ENCODE peak calls at places on chromosomes 6 and 20, in ten cellular contexts. J is A549, D is ovary, A is breast epithelium, Q is tibial nerve, V is upper lobe of left lung, S is HCT116, M is IMR-90, U is transverse colon, C is HepG2. Y is an unnamed sample.

GRCh38 chr20:56974499-56975250 is 291.8 kb downstream of the BMP7 start:
- DNase-seq in J (peak), D (no peak), A (no peak), Q (no peak), V (no peak), S (peak), M (peak), U (peak), C (peak), Y (no peak)

GRCh38 chr6:113411006-113411405 is 446.1 kb upstream of the MARCKS start:
- DNase-seq in J (peak), D (no peak), A (no peak), Q (no peak), V (no peak), S (no peak), M (no peak), U (peak), C (peak), Y (no peak)

GRCh38 chr6:44056392-44057237 is 70.6 kb downstream of the MRPL14 start:
- DNase-seq in J (no peak), D (no peak), A (no peak), Q (no peak), V (no peak), S (no peak), M (peak), U (peak), C (no peak), Y (no peak)

GRCh38 chr6:3618300-3619041 is 133.0 kb downstream of the PXDC1 start:
- DNase-seq in J (no peak), D (no peak), A (no peak), Q (no peak), V (no peak), S (no peak), M (no peak), U (no peak), C (no peak), Y (no peak)

GRCh38 chr6:62009445-62009844 is 276.6 kb downstream of the KHDRBS2 start:
- DNase-seq in J (no peak), D (no peak), A (no peak), Q (no peak), V (no peak), S (no peak), M (no peak), U (no peak), C (no peak), Y (no peak)

GRCh38 chr6:165889636-165890403 is 226.8 kb upstream of the PDE10A start:
- DNase-seq in J (peak), D (no peak), A (no peak), Q (no peak), V (no peak), S (peak), M (peak), U (peak), C (peak), Y (no peak)

GRCh38 chr6:169664227-169664626 is 37.6 kb downstream of the WDR27 start:
- DNase-seq in J (no peak), D (no peak), A (no peak), Q (no peak), V (peak), S (no peak), M (no peak), U (no peak), C (no peak), Y (no peak)

GRCh38 chr20:24164360-24164759 is 175.8 kb upstream of the GGTLC1 start:
- DNase-seq in J (peak), D (no peak), A (no peak), Q (no peak), V (peak), S (no peak), M (no peak), U (no peak), C (peak), Y (no peak)

GRCh38 chr6:12483712-12484111 is 193.6 kb downstream of the EDN1 start:
- DNase-seq in J (peak), D (no peak), A (no peak), Q (no peak), V (no peak), S (peak), M (peak), U (no peak), C (no peak), Y (no peak)

GRCh38 chr20:43583982-43584432 is 6.7 kb upstream of the IFT52 start:
- DNase-seq in J (no peak), D (peak), A (no peak), Q (peak), V (no peak), S (no peak), M (peak), U (peak), C (peak), Y (peak)

DNA sequence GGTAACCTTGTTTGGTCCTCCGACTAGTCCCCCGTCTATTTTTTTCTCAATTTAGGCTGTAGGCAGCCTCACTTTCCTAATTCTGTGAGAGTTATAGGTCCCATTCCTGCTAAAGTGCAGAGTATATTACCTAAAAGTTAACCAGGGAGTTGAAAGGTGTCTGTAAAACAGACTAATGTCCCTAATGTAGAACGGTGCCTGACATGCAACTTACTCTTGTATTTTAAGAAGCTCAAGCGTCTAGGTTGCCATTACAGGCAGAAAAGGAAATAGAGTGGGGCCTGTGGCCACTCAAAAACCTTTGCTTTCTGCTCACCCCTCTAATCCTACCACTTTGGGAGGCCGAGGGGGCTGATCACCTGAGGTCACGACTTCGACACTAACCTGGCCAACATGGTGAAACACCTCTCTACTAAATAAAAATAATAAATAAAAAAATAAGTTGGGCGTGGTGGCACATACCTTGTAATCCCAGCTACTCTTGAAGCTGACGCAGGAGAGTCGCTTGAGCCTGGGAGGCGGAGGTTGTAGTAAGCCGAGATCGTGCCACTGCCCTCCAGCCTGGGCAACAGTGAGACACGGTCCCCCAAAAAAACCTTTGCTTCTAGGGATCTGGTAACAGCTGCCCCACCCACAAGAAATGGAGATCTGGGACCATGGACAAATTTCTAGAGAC is 37.9 kb downstream of the HFE start:
- DNase-seq in J (peak), D (peak), A (no peak), Q (no peak), V (no peak), S (no peak), M (no peak), U (peak), C (no peak), Y (peak)
- TF ChIP-seq POLR2A in J (no peak), D (no peak), A (no peak), Q (no peak), V (no peak), S (no peak), M (no peak), U (no peak), C (no peak), Y (no peak)

DNA sequence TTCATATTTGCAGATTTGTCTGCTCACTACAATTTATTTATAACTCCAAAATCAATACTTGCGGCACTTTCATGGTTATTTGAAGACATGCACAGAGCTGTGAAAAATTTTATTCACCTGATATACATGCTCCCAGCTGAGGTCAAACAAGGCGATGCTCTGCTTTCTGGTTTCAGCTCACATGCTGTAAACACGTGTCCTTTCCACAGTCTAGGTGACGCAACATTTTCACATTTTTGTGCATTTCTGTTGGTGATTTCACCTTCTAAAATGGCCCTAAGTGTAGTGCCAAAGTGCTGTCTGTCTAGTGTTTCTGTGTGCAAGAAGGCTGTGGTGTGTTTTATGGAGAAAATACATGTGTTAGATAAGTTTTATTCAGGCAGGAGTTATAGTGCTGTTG is 650.5 kb downstream of the RNF144B start:
- DNase-seq in J (no peak), D (no peak), A (no peak), Q (no peak), V (no peak), S (no peak), M (no peak), U (no peak), C (no peak), Y (no peak)
- H3K27ac ChIP-seq in J (no peak), D (no peak), A (no peak), Q (no peak), V (no peak), S (no peak), M (no peak), U (no peak), C (no peak), Y (no peak)

DNA sequence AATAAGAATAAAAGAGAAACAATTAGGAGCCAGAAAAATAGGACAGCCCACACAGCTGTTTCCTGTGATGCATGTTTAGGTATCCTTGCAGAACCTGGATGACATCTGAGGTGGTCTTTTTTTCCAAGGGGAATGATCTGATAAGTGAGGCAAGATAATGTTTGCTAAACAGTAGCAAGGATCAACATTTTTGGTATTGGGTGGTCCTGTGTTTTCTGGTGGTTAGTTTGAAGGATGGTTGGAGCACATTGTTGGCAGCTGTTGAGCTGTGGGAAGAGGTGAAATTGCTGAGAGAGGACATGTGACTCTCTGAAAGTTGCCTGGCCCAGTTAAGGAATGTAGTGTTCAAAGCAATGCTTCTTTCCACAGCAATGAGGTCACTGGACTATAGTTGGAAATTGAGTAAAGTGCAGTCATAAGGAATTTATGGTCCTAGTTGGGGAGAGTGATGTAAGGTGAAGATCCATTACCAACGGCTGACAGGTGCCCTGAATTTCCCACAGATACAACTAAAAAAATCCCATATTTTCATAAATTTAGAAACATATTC is 270.2 kb upstream of the IMPG1 start:
- DNase-seq in J (no peak), D (no peak), A (no peak), Q (no peak), V (no peak), S (no peak), M (no peak), U (no peak), C (no peak), Y (no peak)
- TF ChIP-seq CTCF in J (no peak), D (no peak), A (no peak), Q (no peak), V (no peak), S (no peak), M (no peak), U (no peak), C (no peak), Y (no peak)

GRCh38 chr20:5950271-5951031 is at the start of the genes MCM8 and TRMT6:
- DNase-seq in J (peak), D (peak), A (peak), Q (peak), V (peak), S (peak), M (peak), U (peak), C (peak), Y (peak)

GRCh38 chr20:5945963-5946362 is 4.4 kb downstream of the TRMT6 start:
- DNase-seq in J (peak), D (no peak), A (no peak), Q (no peak), V (no peak), S (no peak), M (peak), U (no peak), C (no peak), Y (no peak)

GRCh38 chr20:5947276-5947675 is 3.1 kb downstream of the TRMT6 start:
- DNase-seq in J (no peak), D (no peak), A (no peak), Q (no peak), V (no peak), S (no peak), M (no peak), U (no peak), C (no peak), Y (no peak)

GRCh38 chr20:5949943-5950270 is 426 bp downstream of the TRMT6 start:
- DNase-seq in J (no peak), D (no peak), A (no peak), Q (no peak), V (no peak), S (no peak), M (no peak), U (no peak), C (no peak), Y (no peak)
- TF ChIP-seq POLR2A in J (no peak), D (no peak), A (no peak), Q (no peak), V (no peak), S (no peak), M (no peak), U (no peak), C (no peak), Y (no peak)

GRCh38 chr6:111846511-111847409 is 26.5 kb downstream of the FYN start:
- DNase-seq in J (no peak), D (no peak), A (no peak), Q (no peak), V (no peak), S (no peak), M (no peak), U (no peak), C (no peak), Y (no peak)
- H3K27ac ChIP-seq in J (no peak), D (no peak), A (no peak), Q (no peak), V (peak), S (no peak), M (no peak), U (no peak), C (no peak), Y (no peak)

GRCh38 chr6:35731736-35732532 is 4.9 kb upstream of the ARMC12 start:
- DNase-seq in J (peak), D (peak), A (peak), Q (peak), V (peak), S (no peak), M (peak), U (peak), C (peak), Y (peak)
- TF ChIP-seq CTCF in J (no peak), D (peak), A (peak), Q (peak), V (peak), S (no peak), M (no peak), U (no peak), C (peak), Y (peak)

DNA sequence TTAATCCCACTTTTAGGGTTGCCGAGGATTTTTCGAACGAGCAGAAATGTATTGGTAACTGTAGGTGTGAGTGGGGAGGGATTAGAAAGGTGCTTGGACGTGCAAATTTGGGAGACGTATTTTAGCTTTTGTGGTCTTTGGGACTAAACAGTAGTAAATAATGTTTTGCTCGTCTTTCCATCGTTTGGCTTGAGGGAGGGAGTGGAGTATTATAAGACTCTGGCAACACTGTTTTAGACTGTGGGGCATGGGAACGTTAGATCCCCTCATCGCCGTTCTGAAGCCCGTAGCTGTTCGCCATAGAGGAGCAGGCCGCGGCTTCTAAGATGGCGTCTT is 2.8 kb downstream of the BRD2 start:
- DNase-seq in J (no peak), D (no peak), A (no peak), Q (no peak), V (no peak), S (no peak), M (no peak), U (no peak), C (no peak), Y (no peak)
- TF ChIP-seq POLR2A in J (no peak), D (no peak), A (no peak), Q (no peak), V (peak), S (no peak), M (peak), U (no peak), C (peak), Y (no peak)

GRCh38 chr20:58308290-58308679 is 1.2 kb upstream of the RAB22A start:
- DNase-seq in J (no peak), D (no peak), A (no peak), Q (no peak), V (no peak), S (no peak), M (no peak), U (no peak), C (no peak), Y (no peak)
- H3K27ac ChIP-seq in J (no peak), D (no peak), A (no peak), Q (peak), V (peak), S (no peak), M (no peak), U (peak), C (no peak), Y (peak)

GRCh38 chr6:71386215-71386614 is 97.6 kb downstream of the OGFRL1 start:
- DNase-seq in J (no peak), D (no peak), A (no peak), Q (no peak), V (no peak), S (no peak), M (no peak), U (no peak), C (no peak), Y (no peak)

GRCh38 chr6:71387179-71387578 is 98.6 kb downstream of the OGFRL1 start:
- DNase-seq in J (no peak), D (no peak), A (no peak), Q (no peak), V (no peak), S (no peak), M (peak), U (no peak), C (no peak), Y (no peak)

GRCh38 chr6:71383476-71383875 is 94.9 kb downstream of the OGFRL1 start:
- DNase-seq in J (no peak), D (no peak), A (no peak), Q (no peak), V (no peak), S (peak), M (no peak), U (no peak), C (no peak), Y (no peak)

GRCh38 chr6:71385111-71385822 is 96.7 kb downstream of the OGFRL1 start:
- DNase-seq in J (no peak), D (no peak), A (no peak), Q (no peak), V (no peak), S (no peak), M (no peak), U (no peak), C (no peak), Y (no peak)

DNA sequence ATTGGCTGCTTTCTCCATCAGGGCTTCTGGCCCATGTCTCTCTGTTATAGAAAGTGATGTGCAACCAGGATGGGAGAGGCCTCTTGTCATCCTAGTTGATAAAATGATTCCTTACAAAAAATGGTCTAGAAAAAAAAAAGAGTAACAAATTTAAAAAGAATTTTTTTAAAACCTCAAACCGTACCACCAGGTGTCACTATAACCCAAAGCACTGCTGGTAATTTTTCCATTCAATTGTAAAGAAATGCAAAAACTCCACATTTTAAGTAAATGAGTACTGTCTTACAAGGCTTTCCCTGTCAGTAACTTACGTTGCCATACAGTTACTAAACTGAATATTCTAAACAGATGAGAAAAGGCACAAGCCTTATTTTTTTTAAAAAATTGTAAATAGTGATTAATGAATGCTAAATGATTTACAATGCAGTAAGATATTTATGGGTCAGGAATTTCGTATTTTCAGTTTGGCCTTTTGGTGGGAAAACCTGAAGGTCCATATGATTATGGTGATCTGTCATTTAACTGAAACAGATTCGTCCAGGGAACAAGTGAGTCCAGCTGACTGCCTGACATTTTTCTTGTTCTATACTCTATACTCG is 95.4 kb downstream of the OGFRL1 start:
- DNase-seq in J (peak), D (no peak), A (no peak), Q (no peak), V (no peak), S (peak), M (peak), U (no peak), C (peak), Y (no peak)
- TF ChIP-seq CTCF in J (peak), D (no peak), A (peak), Q (peak), V (peak), S (peak), M (peak), U (peak), C (peak), Y (peak)